ENCODE peak calls at places on chromosomes 6 and 20, in six cellular contexts. One of them, this sample, is unnamed.

GRCh38 chr6:2999005-2999620 is 581 bp upstream of the NQO2 start:
- DNase-seq in H1: no peak
- DNase-seq in IMR-90: peak; percentile 78
- DNase-seq in mesendoderm: no peak
- DNase-seq in mesenchymal stem cell: peak; percentile 95
- DNase-seq in neuronal stem cell: no peak
- DNase-seq in this sample: peak; percentile 92

GRCh38 chr6:109093732-109094131 is 914 bp downstream of the SESN1 start:
- DNase-seq in H1: no peak
- DNase-seq in IMR-90: peak; percentile 14
- DNase-seq in mesendoderm: peak; percentile 23
- DNase-seq in mesenchymal stem cell: peak; percentile 45
- DNase-seq in neuronal stem cell: no peak
- DNase-seq in this sample: peak; percentile 27

GRCh38 chr20:24746351-24746685 is 202.8 kb upstream of the CST7 start:
- DNase-seq in H1: no peak
- DNase-seq in IMR-90: no peak
- DNase-seq in mesendoderm: no peak
- DNase-seq in mesenchymal stem cell: no peak
- DNase-seq in neuronal stem cell: no peak
- DNase-seq in this sample: no peak

GRCh38 chr6:38773338-38773737 is 58.2 kb downstream of the DNAH8 start:
- DNase-seq in H1: no peak
- DNase-seq in IMR-90: no peak
- DNase-seq in mesendoderm: peak; percentile 83
- DNase-seq in mesenchymal stem cell: no peak
- DNase-seq in neuronal stem cell: no peak
- DNase-seq in this sample: peak; percentile 74

GRCh38 chr6:137677714-137678113 is 183.5 kb upstream of the OLIG3 start:
- DNase-seq in H1: no peak
- DNase-seq in IMR-90: no peak
- DNase-seq in mesendoderm: no peak
- DNase-seq in mesenchymal stem cell: no peak
- DNase-seq in neuronal stem cell: no peak
- DNase-seq in this sample: peak; percentile 37

GRCh38 chr20:1820137-1821074 is 74.8 kb upstream of the SIRPA start:
- DNase-seq in H1: no peak
- DNase-seq in IMR-90: peak; percentile 80
- DNase-seq in mesendoderm: no peak
- DNase-seq in mesenchymal stem cell: peak; percentile 74
- DNase-seq in neuronal stem cell: no peak
- DNase-seq in this sample: peak; percentile 26

GRCh38 chr6:2426561-2427340 is 181.3 kb upstream of the GMDS start:
- DNase-seq in H1: no peak
- DNase-seq in IMR-90: peak; percentile 64
- DNase-seq in mesendoderm: no peak
- DNase-seq in mesenchymal stem cell: peak; percentile 11
- DNase-seq in neuronal stem cell: no peak
- DNase-seq in this sample: no peak

GRCh38 chr6:161137839-161138544 is 135.9 kb downstream of the AGPAT4 start:
- DNase-seq in H1: no peak
- DNase-seq in IMR-90: peak; percentile 56
- DNase-seq in mesendoderm: no peak
- DNase-seq in mesenchymal stem cell: no peak
- DNase-seq in neuronal stem cell: no peak
- DNase-seq in this sample: no peak

GRCh38 chr20:24100370-24101011 is 111.9 kb upstream of the GGTLC1 start:
- DNase-seq in H1: no peak
- DNase-seq in IMR-90: peak; percentile 47
- DNase-seq in mesendoderm: peak; percentile 74
- DNase-seq in mesenchymal stem cell: peak; percentile 4
- DNase-seq in neuronal stem cell: peak; percentile 44
- DNase-seq in this sample: peak; percentile 58

GRCh38 chr6:51554029-51554428 is 533.4 kb downstream of the PKHD1 start:
- DNase-seq in H1: no peak
- DNase-seq in IMR-90: no peak
- DNase-seq in mesendoderm: peak; percentile 56
- DNase-seq in mesenchymal stem cell: no peak
- DNase-seq in neuronal stem cell: no peak
- DNase-seq in this sample: no peak

GRCh38 chr6:126534418-126534817 is 194.5 kb downstream of the CENPW start:
- DNase-seq in H1: no peak
- DNase-seq in IMR-90: no peak
- DNase-seq in mesendoderm: no peak
- DNase-seq in mesenchymal stem cell: no peak
- DNase-seq in neuronal stem cell: no peak
- DNase-seq in this sample: no peak

GRCh38 chr6:168852336-168852884 is 401.2 kb downstream of the THBS2 start:
- DNase-seq in H1: no peak
- DNase-seq in IMR-90: no peak
- DNase-seq in mesendoderm: no peak
- DNase-seq in mesenchymal stem cell: no peak
- DNase-seq in neuronal stem cell: no peak
- DNase-seq in this sample: no peak

GRCh38 chr6:29558439-29559079 is 973 bp downstream of the UBD start:
- DNase-seq in H1: no peak
- DNase-seq in IMR-90: no peak
- DNase-seq in mesendoderm: no peak
- DNase-seq in mesenchymal stem cell: no peak
- DNase-seq in neuronal stem cell: no peak
- DNase-seq in this sample: no peak

GRCh38 chr20:45174434-45175364 is at the start of gene PI3:
- DNase-seq in H1: no peak
- DNase-seq in IMR-90: no peak
- DNase-seq in mesendoderm: no peak
- DNase-seq in mesenchymal stem cell: peak; percentile 1
- DNase-seq in neuronal stem cell: no peak
- DNase-seq in this sample: peak; percentile 80

GRCh38 chr6:98847767-98848538 is 13.6 kb downstream of the POU3F2 start:
- DNase-seq in H1: no peak
- DNase-seq in IMR-90: no peak
- DNase-seq in mesendoderm: no peak
- DNase-seq in mesenchymal stem cell: no peak
- DNase-seq in neuronal stem cell: no peak
- DNase-seq in this sample: no peak

GRCh38 chr20:13297105-13297899 is 76.2 kb downstream of the ISM1 start:
- DNase-seq in H1: no peak
- DNase-seq in IMR-90: no peak
- DNase-seq in mesendoderm: no peak
- DNase-seq in mesenchymal stem cell: no peak
- DNase-seq in neuronal stem cell: no peak
- DNase-seq in this sample: no peak

GRCh38 chr6:71035871-71036270 is 79.0 kb upstream of the B3GAT2 start:
- DNase-seq in H1: no peak
- DNase-seq in IMR-90: no peak
- DNase-seq in mesendoderm: no peak
- DNase-seq in mesenchymal stem cell: no peak
- DNase-seq in neuronal stem cell: no peak
- DNase-seq in this sample: no peak

DNA sequence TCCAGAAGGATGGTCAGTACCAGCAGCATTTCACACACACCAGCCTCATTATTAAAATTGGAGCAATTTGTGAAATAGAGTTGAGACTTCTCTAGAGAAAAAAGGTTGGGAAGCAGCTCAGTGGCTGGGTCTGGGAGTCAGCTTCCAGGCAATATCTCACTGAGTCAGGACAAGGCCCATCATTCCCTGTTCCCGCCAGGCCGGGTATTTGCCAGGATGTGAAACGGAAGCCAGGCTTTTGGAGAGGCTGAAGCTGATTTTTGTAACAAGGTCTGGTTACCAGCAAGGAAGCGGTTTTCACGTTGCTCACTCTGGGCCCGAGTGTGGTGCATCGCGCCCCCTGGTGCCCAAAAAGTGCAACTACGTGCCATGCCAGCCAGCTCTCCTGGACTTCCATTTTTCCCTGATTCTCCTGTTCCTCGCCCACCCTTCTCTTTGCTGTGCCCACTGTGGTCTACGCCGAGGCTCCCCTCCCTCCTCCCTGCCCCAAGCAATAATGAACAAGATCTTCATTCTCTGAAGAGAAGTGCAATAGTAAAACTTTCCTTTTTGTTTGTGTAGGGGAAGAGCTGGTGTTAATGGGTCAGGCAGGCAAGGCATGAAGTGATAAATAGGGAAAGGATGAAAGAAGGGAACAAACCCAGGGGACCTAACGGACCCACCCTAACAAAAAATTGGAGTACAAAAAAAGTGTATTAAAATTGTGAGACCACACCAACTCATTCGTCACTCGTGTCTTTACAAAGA is 67.1 kb downstream of the ZBTB2 start:
- DNase-seq in H1: peak; percentile 63
- DNase-seq in IMR-90: peak; percentile 93
- DNase-seq in mesendoderm: peak; percentile 92
- DNase-seq in mesenchymal stem cell: peak; percentile 85
- DNase-seq in neuronal stem cell: peak; percentile 72
- DNase-seq in this sample: peak; percentile 88
- H3K4me3 ChIP-seq in H1: no peak overlapping the region
- H3K4me3 ChIP-seq in IMR-90: no peak overlapping the region
- H3K4me3 ChIP-seq in mesendoderm: no peak overlapping the region
- H3K4me3 ChIP-seq in mesenchymal stem cell: no peak overlapping the region
- H3K4me3 ChIP-seq in neuronal stem cell: no peak overlapping the region
- H3K4me3 ChIP-seq in this sample: no peak overlapping the region

DNA sequence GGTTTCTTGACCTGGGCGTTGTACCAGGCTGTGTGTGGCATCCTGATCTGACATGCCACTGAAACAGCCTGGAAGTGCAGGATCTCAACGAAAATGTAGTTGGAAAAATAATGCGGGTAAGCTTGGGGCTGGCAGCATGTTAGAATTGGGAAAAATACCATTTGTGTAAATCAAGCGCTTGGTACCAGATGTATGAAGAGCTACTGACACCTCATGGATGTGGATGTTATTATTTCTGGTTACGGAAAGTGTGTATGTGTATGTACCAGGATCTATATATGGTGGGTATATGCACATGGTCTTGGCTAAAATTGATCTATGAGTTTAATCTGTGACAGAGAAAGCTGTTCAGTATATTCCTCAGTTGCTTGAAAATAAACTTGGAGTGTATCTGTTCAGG is 22.7 kb downstream of the HIVEP1 start:
- DNase-seq in H1: no peak
- DNase-seq in IMR-90: no peak
- DNase-seq in mesendoderm: no peak
- DNase-seq in mesenchymal stem cell: no peak
- DNase-seq in neuronal stem cell: no peak
- DNase-seq in this sample: no peak
- H3K23ac ChIP-seq in H1: no peak overlapping the region
- H3K23ac ChIP-seq in IMR-90: no peak overlapping the region
- H3K23ac ChIP-seq in mesendoderm: no peak overlapping the region
- H3K23ac ChIP-seq in mesenchymal stem cell: no peak overlapping the region
- H3K23ac ChIP-seq in neuronal stem cell: no peak overlapping the region
- H3K23ac ChIP-seq in this sample: peak overlapping the region; percentile 21

GRCh38 chr20:63628246-63628975 is 1.5 kb upstream of the GMEB2 start:
- DNase-seq in H1: no peak
- DNase-seq in IMR-90: peak; percentile 62
- DNase-seq in mesendoderm: no peak
- DNase-seq in mesenchymal stem cell: no peak
- DNase-seq in neuronal stem cell: no peak
- DNase-seq in this sample: peak; percentile 57
- H3K4me3 ChIP-seq in H1: no peak overlapping the region
- H3K4me3 ChIP-seq in IMR-90: peak overlapping the region; percentile 100
- H3K4me3 ChIP-seq in mesendoderm: no peak overlapping the region
- H3K4me3 ChIP-seq in mesenchymal stem cell: no peak overlapping the region
- H3K4me3 ChIP-seq in neuronal stem cell: no peak overlapping the region
- H3K4me3 ChIP-seq in this sample: no peak overlapping the region

GRCh38 chr6:85669735-85670194 is 27.1 kb upstream of the SYNCRIP start:
- DNase-seq in H1: no peak
- DNase-seq in IMR-90: peak; percentile 68
- DNase-seq in mesendoderm: peak; percentile 63
- DNase-seq in mesenchymal stem cell: peak; percentile 56
- DNase-seq in neuronal stem cell: no peak
- DNase-seq in this sample: no peak
- H3K23ac ChIP-seq in H1: no peak overlapping the region
- H3K23ac ChIP-seq in IMR-90: no peak overlapping the region
- H3K23ac ChIP-seq in mesendoderm: no peak overlapping the region
- H3K23ac ChIP-seq in mesenchymal stem cell: no peak overlapping the region
- H3K23ac ChIP-seq in neuronal stem cell: no peak overlapping the region
- H3K23ac ChIP-seq in this sample: no peak overlapping the region

DNA sequence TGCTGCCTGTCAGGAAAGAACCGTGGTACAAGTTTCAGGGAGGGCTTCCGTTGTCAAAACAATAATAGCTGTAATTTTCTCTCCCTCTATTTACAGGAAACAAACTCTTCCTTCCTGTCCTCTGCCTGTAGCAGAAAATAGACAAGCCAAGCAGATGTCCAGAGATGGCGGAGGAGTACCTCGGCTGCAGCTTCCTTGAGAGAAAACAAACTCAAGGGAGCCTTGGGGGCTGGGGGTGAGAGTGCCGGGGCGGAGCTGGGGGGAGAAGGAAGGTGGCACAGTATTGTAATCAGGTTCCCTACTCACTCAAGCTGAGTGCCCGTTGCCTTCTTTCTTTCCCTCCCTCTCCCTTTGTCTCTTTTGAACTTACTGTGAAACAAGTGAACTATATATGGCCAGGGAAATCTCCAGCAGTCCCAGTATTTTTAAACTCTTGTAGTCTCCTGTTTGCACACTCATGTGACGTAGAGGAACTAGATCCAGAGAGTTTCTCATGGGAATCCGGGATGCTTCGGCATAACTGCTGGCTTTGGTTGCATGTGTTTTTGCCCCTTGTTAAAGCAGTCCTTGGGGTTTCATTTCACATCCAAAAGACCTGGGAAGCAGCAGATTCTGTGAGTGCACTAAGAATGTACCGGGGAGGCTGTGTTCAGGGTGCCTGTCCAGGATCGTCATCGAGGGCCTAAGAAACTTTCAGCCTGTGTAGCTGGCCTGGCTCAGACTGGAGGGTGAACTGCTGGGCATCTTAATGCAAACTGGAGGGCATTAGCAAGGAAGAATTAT is 44.6 kb upstream of the HDDC2 start:
- DNase-seq in H1: no peak
- DNase-seq in IMR-90: no peak
- DNase-seq in mesendoderm: no peak
- DNase-seq in mesenchymal stem cell: no peak
- DNase-seq in neuronal stem cell: no peak
- DNase-seq in this sample: no peak
- H3K4me3 ChIP-seq in H1: no peak overlapping the region
- H3K4me3 ChIP-seq in IMR-90: no peak overlapping the region
- H3K4me3 ChIP-seq in mesendoderm: no peak overlapping the region
- H3K4me3 ChIP-seq in mesenchymal stem cell: no peak overlapping the region
- H3K4me3 ChIP-seq in neuronal stem cell: no peak overlapping the region
- H3K4me3 ChIP-seq in this sample: no peak overlapping the region

GRCh38 chr6:144335914-144336313 is 50.8 kb downstream of the UTRN start:
- DNase-seq in H1: no peak
- DNase-seq in IMR-90: no peak
- DNase-seq in mesendoderm: no peak
- DNase-seq in mesenchymal stem cell: no peak
- DNase-seq in neuronal stem cell: no peak
- DNase-seq in this sample: peak; percentile 33
- H3K23ac ChIP-seq in H1: no peak overlapping the region
- H3K23ac ChIP-seq in IMR-90: no peak overlapping the region
- H3K23ac ChIP-seq in mesendoderm: no peak overlapping the region
- H3K23ac ChIP-seq in mesenchymal stem cell: no peak overlapping the region
- H3K23ac ChIP-seq in neuronal stem cell: no peak overlapping the region
- H3K23ac ChIP-seq in this sample: no peak overlapping the region

DNA sequence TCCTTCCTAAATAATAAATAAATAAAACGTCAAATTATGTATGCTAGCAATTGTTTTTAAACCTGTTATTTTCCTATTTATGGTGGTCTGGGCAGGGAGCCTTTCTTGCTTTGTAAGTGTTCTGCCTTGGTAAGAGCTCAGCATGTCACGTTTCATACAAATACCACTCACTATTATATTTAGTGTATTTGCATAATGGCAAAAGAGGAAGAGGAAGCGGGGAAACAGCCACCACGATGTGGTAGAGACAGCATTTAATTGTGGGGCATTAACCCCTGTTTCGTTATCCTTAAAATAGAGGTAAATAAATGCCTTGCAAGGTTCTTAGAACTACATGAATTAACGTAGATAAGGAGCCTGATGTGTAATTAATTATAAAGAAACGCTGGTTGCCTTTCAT is 2.0 kb downstream of the ABRACL start:
- DNase-seq in H1: no peak
- DNase-seq in IMR-90: no peak
- DNase-seq in mesendoderm: no peak
- DNase-seq in mesenchymal stem cell: peak; percentile 4
- DNase-seq in neuronal stem cell: no peak
- DNase-seq in this sample: no peak
- H3K4me3 ChIP-seq in H1: peak overlapping the region; percentile 91
- H3K4me3 ChIP-seq in IMR-90: no peak overlapping the region
- H3K4me3 ChIP-seq in mesendoderm: no peak overlapping the region
- H3K4me3 ChIP-seq in mesenchymal stem cell: no peak overlapping the region
- H3K4me3 ChIP-seq in neuronal stem cell: no peak overlapping the region
- H3K4me3 ChIP-seq in this sample: no peak overlapping the region